ENCODE peak calls at places on chromosomes 12 and 14, in eight cellular contexts. B, K, I, F, J, E, L and A are unnamed samples.

GRCh38 chr14:101072531-101072930 is 169.0 kb upstream of the RTL1 start:
- DNase-seq in B (no peak), J (no peak), I (no peak), F (peak; percentile 83), K (no peak), E (no peak), L (no peak), A (no peak)

GRCh38 chr12:93982847-93983315 is 165.5 kb upstream of the PLXNC1 start:
- DNase-seq in J (no peak), L (no peak), K (no peak), B (no peak), F (no peak), E (no peak), I (no peak), A (peak; percentile 22)

GRCh38 chr12:25456474-25456873 is 96.6 kb downstream of the LMNTD1 start:
- DNase-seq in E (no peak), L (no peak), J (no peak), B (no peak), I (no peak), F (no peak), K (no peak), A (no peak)

GRCh38 chr12:49577589-49578315 is 9.8 kb upstream of the MCRS1 start:
- DNase-seq in E (no peak), B (no peak), J (no peak), F (no peak), I (no peak), K (no peak), L (no peak), A (no peak)

GRCh38 chr12:54397157-54397556 is 12.6 kb upstream of the ZNF385A start:
- DNase-seq in K (no peak), B (no peak), F (no peak), L (no peak), I (no peak), J (no peak), E (no peak), A (no peak)

GRCh38 chr12:58916891-58917570 is 3.3 kb downstream of the LRIG3 start:
- DNase-seq in I (no peak), B (peak; percentile 26), K (no peak), L (no peak), E (no peak), F (no peak), J (no peak), A (no peak)

GRCh38 chr12:54383041-54383609 is 1.4 kb downstream of the ZNF385A start:
- DNase-seq in B (no peak), J (no peak), I (no peak), K (peak; percentile 78), L (peak; percentile 42), F (no peak), E (no peak), A (peak; percentile 79)

GRCh38 chr12:68612245-68612644 is 1.5 kb downstream of the RAP1B start:
- DNase-seq in E (no peak), F (no peak), I (no peak), L (no peak), B (no peak), K (no peak), J (no peak), A (no peak)

GRCh38 chr14:71524321-71524982 is 407.8 kb upstream of the RGS6 start:
- DNase-seq in L (no peak), J (no peak), I (no peak), K (no peak), F (no peak), B (no peak), E (no peak), A (no peak)

GRCh38 chr12:64968989-64969819 is 144.8 kb downstream of the TBC1D30 start:
- DNase-seq in I (no peak), K (no peak), F (no peak), L (no peak), J (no peak), E (no peak), B (no peak), A (no peak)